ENCODE peak calls at places on chromosome 4, in four cellular contexts. One of them, this sample, is unnamed.
A peak's percentile ranks its signal among the peaks of the same experiment; 100 is the strongest.

GRCh38 chr4:82450966-82451755 is 20.8 kb downstream of the ENOPH1 start:
- DNase-seq in GM10248: no peak
- DNase-seq in D721Med: no peak
- DNase-seq in astrocyte of the spinal cord: no peak
- DNase-seq in this sample: no peak

GRCh38 chr4:119597377-119597776 is 31.2 kb downstream of the PDE5A start:
- DNase-seq in GM10248: no peak
- DNase-seq in D721Med: no peak
- DNase-seq in astrocyte of the spinal cord: no peak
- DNase-seq in this sample: no peak

GRCh38 chr4:148004228-148004813 is 272.4 kb downstream of the ARHGAP10 start:
- DNase-seq in GM10248: no peak
- DNase-seq in D721Med: no peak
- DNase-seq in astrocyte of the spinal cord: no peak
- DNase-seq in this sample: no peak

GRCh38 chr4:186728631-186729271 is 5.1 kb upstream of the FAT1 start:
- DNase-seq in GM10248: no peak
- DNase-seq in D721Med: no peak
- DNase-seq in astrocyte of the spinal cord: peak; percentile 43
- DNase-seq in this sample: no peak

GRCh38 chr4:2059034-2059725 is at the start of gene NAT8L:
- DNase-seq in GM10248: peak; percentile 64
- DNase-seq in D721Med: no peak
- DNase-seq in astrocyte of the spinal cord: no peak
- DNase-seq in this sample: peak; percentile 72

GRCh38 chr4:1183985-1184773 is 11.8 kb upstream of the SPON2 start:
- DNase-seq in GM10248: peak; percentile 60
- DNase-seq in D721Med: no peak
- DNase-seq in astrocyte of the spinal cord: no peak
- DNase-seq in this sample: peak; percentile 64

GRCh38 chr4:25484243-25484721 is 107.2 kb downstream of the ANAPC4 start:
- DNase-seq in GM10248: no peak
- DNase-seq in D721Med: no peak
- DNase-seq in astrocyte of the spinal cord: no peak
- DNase-seq in this sample: no peak

GRCh38 chr4:48761286-48761685 is 18.8 kb downstream of the FRYL start:
- DNase-seq in GM10248: no peak
- DNase-seq in D721Med: no peak
- DNase-seq in astrocyte of the spinal cord: no peak
- DNase-seq in this sample: no peak

GRCh38 chr4:10054571-10055041 is 33.3 kb upstream of the SLC2A9 start:
- DNase-seq in GM10248: no peak
- DNase-seq in D721Med: no peak
- DNase-seq in astrocyte of the spinal cord: no peak
- DNase-seq in this sample: no peak

GRCh38 chr4:46387956-46388355 is 2.0 kb downstream of the GABRA2 start:
- DNase-seq in GM10248: no peak
- DNase-seq in D721Med: no peak
- DNase-seq in astrocyte of the spinal cord: no peak
- DNase-seq in this sample: no peak
- TF ChIP-seq CTCF in GM10248: no peak
- TF ChIP-seq CTCF in D721Med: peak; percentile 18
- TF ChIP-seq CTCF in astrocyte of the spinal cord: no peak
- TF ChIP-seq CTCF in this sample: no peak

GRCh38 chr4:55733874-55734437 is 85.6 kb upstream of the EXOC1L start:
- DNase-seq in GM10248: no peak
- DNase-seq in D721Med: no peak
- DNase-seq in astrocyte of the spinal cord: peak; percentile 36
- DNase-seq in this sample: no peak
- TF ChIP-seq CTCF in GM10248: no peak
- TF ChIP-seq CTCF in D721Med: no peak
- TF ChIP-seq CTCF in astrocyte of the spinal cord: no peak
- TF ChIP-seq CTCF in this sample: no peak

GRCh38 chr4:169723207-169723606 is 34.5 kb downstream of the HPF1 start:
- DNase-seq in GM10248: no peak
- DNase-seq in D721Med: no peak
- DNase-seq in astrocyte of the spinal cord: no peak
- DNase-seq in this sample: no peak
- TF ChIP-seq CTCF in GM10248: peak; percentile 21
- TF ChIP-seq CTCF in D721Med: peak; percentile 49
- TF ChIP-seq CTCF in astrocyte of the spinal cord: peak; percentile 23
- TF ChIP-seq CTCF in this sample: no peak

DNA sequence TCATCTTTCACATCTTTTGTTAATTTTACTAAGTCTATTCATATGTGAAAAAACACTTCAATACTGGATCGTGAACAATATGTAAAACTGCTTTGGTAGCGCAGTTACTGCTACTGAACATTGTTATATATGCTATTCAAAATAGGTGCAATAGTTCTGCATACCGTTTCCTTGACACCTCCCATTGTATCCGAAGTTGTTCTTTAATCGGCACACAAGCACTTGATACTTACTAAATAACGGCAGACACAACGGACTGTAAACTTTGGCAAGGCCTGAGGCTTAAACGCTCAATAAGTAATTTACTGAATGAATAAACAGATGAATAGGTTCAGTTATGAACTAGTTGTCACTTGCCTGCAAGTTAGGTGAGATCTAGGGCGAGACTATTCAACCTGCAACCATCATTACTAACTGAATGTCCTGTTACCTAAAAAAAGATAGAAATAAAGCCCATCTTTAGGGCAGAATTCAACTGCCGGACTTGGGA is 620 bp downstream of the ANAPC10 start:
- DNase-seq in GM10248: no peak
- DNase-seq in D721Med: no peak
- DNase-seq in astrocyte of the spinal cord: no peak
- DNase-seq in this sample: no peak
- TF ChIP-seq CTCF in GM10248: no peak
- TF ChIP-seq CTCF in D721Med: no peak
- TF ChIP-seq CTCF in astrocyte of the spinal cord: no peak
- TF ChIP-seq CTCF in this sample: no peak

DNA sequence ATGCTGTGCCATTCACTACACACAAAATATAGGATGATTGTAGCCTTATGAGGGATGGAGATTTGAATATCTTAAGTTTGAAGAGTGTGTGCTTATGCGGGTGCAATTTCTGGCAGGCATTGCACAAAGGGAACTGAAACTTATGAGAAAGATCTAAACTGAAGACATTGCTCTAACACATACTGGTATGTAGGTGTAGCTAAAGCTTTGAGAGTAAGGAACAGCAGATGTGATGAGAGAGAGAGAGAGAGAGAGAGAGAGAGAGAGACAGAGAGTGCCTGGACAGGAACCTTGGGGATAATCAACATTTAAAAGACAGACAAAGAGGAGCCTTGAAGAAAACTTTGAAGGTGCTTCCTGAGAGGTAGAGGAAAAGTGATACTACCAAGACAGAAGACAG is 379.7 kb downstream of the SPRY1 start:
- DNase-seq in GM10248: peak; percentile 29
- DNase-seq in D721Med: no peak
- DNase-seq in astrocyte of the spinal cord: no peak
- DNase-seq in this sample: peak; percentile 25
- TF ChIP-seq CTCF in GM10248: no peak
- TF ChIP-seq CTCF in D721Med: no peak
- TF ChIP-seq CTCF in astrocyte of the spinal cord: no peak
- TF ChIP-seq CTCF in this sample: peak; percentile 13